ENCODE peak calls at places on chromosomes 5 and 9, in five cellular contexts. X is ovary, A is fibroblast of the aortic adventitia, O is thyroid gland, N is Peyer's patch. K is an unnamed sample.

GRCh38 chr9:20356392-20357206 is 265.7 kb downstream of the MLLT3 start:
- DNase-seq in X (peak; percentile 65), A (peak; percentile 88), N (peak; percentile 19), O (peak; percentile 85), K (peak; percentile 77)

GRCh38 chr9:137097761-137098462 is 11.1 kb downstream of the MAN1B1 start:
- DNase-seq in O (no peak), A (no peak), X (no peak), N (no peak), K (no peak)

GRCh38 chr5:116032094-116032517 is at the start of gene ARL14EPL:
- DNase-seq in N (no peak), A (peak; percentile 94), O (peak; percentile 10), X (no peak), K (peak; percentile 94)

GRCh38 chr5:74372051-74372450 is 268.5 kb downstream of the ENC1 start:
- DNase-seq in A (no peak), O (no peak), X (no peak), N (no peak), K (no peak)

GRCh38 chr5:74336286-74336685 is 304.2 kb downstream of the ENC1 start:
- DNase-seq in N (no peak), X (no peak), A (no peak), O (no peak), K (no peak)

GRCh38 chr9:76215066-76215465 is 179.2 kb downstream of the RFK start:
- DNase-seq in X (no peak), A (peak; percentile 82), O (no peak), N (no peak), K (peak; percentile 80)

GRCh38 chr5:103497782-103498181 is 64.8 kb downstream of the NUDT12 start:
- DNase-seq in X (no peak), N (no peak), A (no peak), O (no peak), K (no peak)

GRCh38 chr9:107279084-107279483 is 4.0 kb upstream of the RAD23B start:
- DNase-seq in N (no peak), O (no peak), X (no peak), A (no peak), K (no peak)

GRCh38 chr5:115624994-115625393 is 842 bp downstream of the TMED7 start:
- DNase-seq in A (no peak), X (no peak), O (no peak), N (no peak), K (no peak)

GRCh38 chr9:127361561-127361960 is 35.4 kb upstream of the SLC2A8 start:
- DNase-seq in A (no peak), O (no peak), X (no peak), N (no peak), K (no peak)

GRCh38 chr9:38039090-38039906 is 29.7 kb downstream of the SHB start:
- DNase-seq in A (peak; percentile 80), N (no peak), O (no peak), X (no peak), K (peak; percentile 33)

GRCh38 chr9:138072897-138073296 is 195.3 kb downstream of the CACNA1B start:
- DNase-seq in A (no peak), O (no peak), N (peak; percentile 0), X (no peak), K (no peak)

GRCh38 chr9:18208166-18209059 is 265.5 kb upstream of the ADAMTSL1 start:
- DNase-seq in N (no peak), O (peak; percentile 41), X (peak; percentile 29), A (peak; percentile 42), K (peak; percentile 46)

GRCh38 chr5:141150215-141150992 is 547 bp downstream of the PCDHB6 start:
- DNase-seq in N (no peak), X (no peak), A (no peak), O (no peak), K (no peak)

GRCh38 chr5:15322426-15322825 is 177.6 kb upstream of the FBXL7 start:
- DNase-seq in X (no peak), A (no peak), O (peak; percentile 4), N (no peak), K (no peak)

GRCh38 chr9:114310471-114311450 is 12.1 kb upstream of the ORM1 start:
- DNase-seq in N (peak; percentile 14), A (no peak), O (no peak), X (no peak), K (no peak)

GRCh38 chr9:114311571-114312512 is 11.1 kb upstream of the ORM1 start:
- DNase-seq in X (no peak), O (no peak), N (peak; percentile 13), A (no peak), K (no peak)

GRCh38 chr9:114308361-114308950 is 14.4 kb upstream of the ORM1 start:
- DNase-seq in O (no peak), A (no peak), N (peak; percentile 4), X (no peak), K (no peak)

GRCh38 chr9:114307323-114308250 is 15.3 kb upstream of the ORM1 start:
- DNase-seq in X (no peak), A (peak; percentile 76), O (no peak), N (no peak), K (peak; percentile 18)

GRCh38 chr9:114309096-114309495 is 13.8 kb upstream of the ORM1 start:
- DNase-seq in A (no peak), X (no peak), O (no peak), N (no peak), K (no peak)
- TF ChIP-seq CTCF in A (no peak), X (no peak), O (no peak), N (no peak), K (no peak)

GRCh38 chr5:52767766-52768480 is 19.8 kb upstream of the ITGA1 start:
- DNase-seq in A (no peak), X (no peak), N (no peak), O (no peak), K (no peak)
- H3K4me3 ChIP-seq in A (no peak overlapping the region), X (no peak overlapping the region), N (no peak overlapping the region), O (no peak overlapping the region), K (no peak overlapping the region)

GRCh38 chr5:77492653-77493000 is 511 bp upstream of the WDR41 start:
- DNase-seq in O (no peak), X (no peak), A (no peak), N (no peak), K (no peak)
- TF ChIP-seq CTCF in O (no peak), X (no peak), A (no peak), N (no peak), K (no peak)

GRCh38 chr5:16502866-16503265 is 37.3 kb upstream of the ZNF622 start:
- DNase-seq in N (no peak), X (no peak), O (no peak), A (no peak), K (no peak)
- H3K4me3 ChIP-seq in N (no peak overlapping the region), X (no peak overlapping the region), O (no peak overlapping the region), A (no peak overlapping the region), K (no peak overlapping the region)

GRCh38 chr5:41843456-41844112 is 26.6 kb downstream of the OXCT1 start:
- DNase-seq in N (no peak), A (peak; percentile 88), X (no peak), O (peak; percentile 18), K (peak; percentile 49)
- TF ChIP-seq CTCF in N (peak; percentile 84), A (peak; percentile 76), X (peak; percentile 81), O (peak; percentile 40), K (peak; percentile 75)

GRCh38 chr5:80755634-80756033 is 100.9 kb upstream of the DHFR start:
- DNase-seq in X (no peak), A (no peak), N (no peak), O (no peak), K (no peak)

GRCh38 chr5:80756292-80756691 is 101.5 kb upstream of the DHFR start:
- DNase-seq in X (no peak), O (no peak), A (no peak), N (no peak), K (no peak)

GRCh38 chr5:80757290-80757689 is 102.5 kb upstream of the DHFR start:
- DNase-seq in X (no peak), A (no peak), N (no peak), O (no peak), K (no peak)

GRCh38 chr5:80753712-80754111 is 98.9 kb upstream of the DHFR start:
- DNase-seq in N (no peak), A (no peak), X (no peak), O (no peak), K (no peak)

GRCh38 chr5:80754900-80755299 is 100.1 kb upstream of the DHFR start:
- DNase-seq in X (no peak), O (no peak), A (no peak), N (peak; percentile 27), K (peak; percentile 36)
- H3K4me3 ChIP-seq in X (no peak overlapping the region), O (no peak overlapping the region), A (no peak overlapping the region), N (no peak overlapping the region), K (no peak overlapping the region)

DNA sequence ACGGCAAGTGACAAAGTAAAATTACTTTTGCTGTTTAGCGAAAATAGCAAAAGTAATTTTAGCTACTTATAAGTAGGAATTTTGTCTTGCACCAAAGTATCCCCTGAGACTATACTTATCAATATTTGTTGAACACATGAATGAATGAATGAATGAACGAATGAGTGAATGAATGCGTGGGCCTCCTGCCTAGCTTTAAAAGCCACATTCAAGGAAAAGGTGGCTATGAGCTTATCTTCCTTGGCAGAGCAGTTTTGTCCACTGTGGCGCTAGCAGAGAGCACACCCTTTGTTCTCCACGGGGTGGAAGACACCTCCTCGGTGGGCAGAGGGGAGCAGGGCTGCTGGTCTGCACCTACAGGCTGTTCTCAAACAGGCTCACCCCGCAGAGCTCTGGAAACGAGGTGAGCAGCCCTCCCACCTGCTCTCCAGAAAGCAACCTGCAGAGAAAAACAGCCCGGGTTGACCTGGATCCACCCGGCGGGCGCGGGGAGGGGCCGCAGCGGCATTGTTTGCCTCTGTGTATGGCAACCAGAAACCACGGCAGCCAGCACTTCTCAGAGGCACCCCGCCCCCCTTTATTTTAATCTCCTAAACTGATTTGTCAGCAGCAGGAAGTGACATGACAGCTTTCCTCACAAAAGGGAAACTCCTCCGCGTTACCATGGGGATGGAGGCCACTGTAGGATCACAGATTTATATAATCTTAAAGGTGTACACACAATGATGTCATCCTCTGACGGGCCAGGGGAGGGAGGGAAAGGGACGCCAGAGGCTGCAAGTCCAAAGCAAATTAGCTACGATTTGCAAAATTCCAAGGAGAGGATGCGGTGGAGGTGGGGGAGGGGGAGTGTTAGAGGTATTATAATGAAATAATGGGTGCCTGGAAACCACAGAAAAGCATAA is 5.9 kb downstream of the DUSP1 start:
- DNase-seq in N (peak; percentile 99), O (peak; percentile 98), A (peak; percentile 99), X (peak; percentile 89), K (peak; percentile 100)
- TF ChIP-seq CTCF in N (peak; percentile 7), O (no peak), A (no peak), X (no peak), K (no peak)

GRCh38 chr5:161051920-161052500 is 200.0 kb upstream of the ATP10B start:
- DNase-seq in N (no peak), X (no peak), A (no peak), O (no peak), K (no peak)
- H3K4me3 ChIP-seq in N (no peak overlapping the region), X (no peak overlapping the region), A (no peak overlapping the region), O (no peak overlapping the region), K (no peak overlapping the region)

K was measured in brain microvascular endothelial cell.